ENCODE peak calls at places on chromosomes 4 and X, in four cellular contexts. T, E, P and F are unnamed samples.

GRCh38 chr4:96354036-96354712 is 514.3 kb downstream of the PDHA2 start:
- DNase-seq in T (peak), E (no peak), P (no peak), F (no peak)

GRCh38 chr4:10366628-10367027 is 90.6 kb downstream of the ZNF518B start:
- DNase-seq in E (no peak), T (no peak), P (no peak), F (no peak)

GRCh38 chr4:140715121-140715520 is 41.1 kb downstream of the TBC1D9 start:
- DNase-seq in P (no peak), T (no peak), E (no peak), F (no peak)

GRCh38 chrX:40646489-40647306 is 663 bp downstream of the CXorf38 start:
- DNase-seq in T (no peak), P (no peak), E (no peak), F (no peak)

GRCh38 chr4:108118505-108118904 is 50.2 kb downstream of the LEF1 start:
- DNase-seq in P (no peak), E (no peak), T (peak), F (no peak)

GRCh38 chr4:72286185-72286584 is 254.4 kb downstream of the NPFFR2 start:
- DNase-seq in T (peak), P (no peak), E (no peak), F (no peak)

GRCh38 chr4:78529569-78530209 is 21.9 kb upstream of the ANXA3 start:
- DNase-seq in T (peak), E (no peak), P (peak), F (no peak)

GRCh38 chr4:185512516-185512915 is 22.8 kb downstream of the PDLIM3 start:
- DNase-seq in T (no peak), P (no peak), E (no peak), F (no peak)

GRCh38 chr4:5753766-5754528 is 42.9 kb downstream of the EVC start:
- DNase-seq in T (peak), E (no peak), P (peak), F (no peak)

GRCh38 chr4:77010841-77011354 is 61.3 kb downstream of the SEPTIN11 start:
- DNase-seq in T (peak), P (peak), E (no peak), F (no peak)

GRCh38 chr4:184097240-184097619 is 120.4 kb downstream of the ENPP6 start:
- DNase-seq in T (no peak), P (no peak), E (no peak), F (no peak)

GRCh38 chr4:77273412-77273811 is 116.4 kb downstream of the CCNG2 start:
- DNase-seq in T (no peak), P (no peak), E (no peak), F (no peak)

GRCh38 chr4:186918466-186918865 is 194.8 kb upstream of the FAT1 start:
- DNase-seq in T (no peak), E (no peak), P (no peak), F (no peak)

GRCh38 chrX:341541-342101 is 23.0 kb upstream of the GTPBP6 start:
- DNase-seq in T (no peak), P (no peak), E (no peak), F (no peak)

GRCh38 chrX:130330706-130331105 is 9.0 kb upstream of the SLC25A14 start:
- DNase-seq in P (no peak), T (peak), E (peak), F (peak)

GRCh38 chrX:134764202-134764785 is 106.0 kb upstream of the PLAC1 start:
- DNase-seq in E (no peak), T (peak), P (no peak), F (peak)

GRCh38 chrX:154717824-154718223 is 33.1 kb downstream of the GAB3 start:
- DNase-seq in T (no peak), E (no peak), P (no peak), F (peak)

GRCh38 chr4:101102114-101102752 is 245.1 kb downstream of the PPP3CA start:
- DNase-seq in P (peak), E (no peak), T (peak), F (no peak)